ENCODE peak calls at places on chromosomes 12 and 14, in seven cellular contexts. One of them, this sample, is unnamed.

GRCh38 chr12:57850924-57851323 is 4.4 kb upstream of the CTDSP2 start:
- DNase-seq in IMR-90: no peak
- DNase-seq in H1: no peak
- DNase-seq in trophoblast cell: no peak
- DNase-seq in mesendoderm: no peak
- DNase-seq in mesenchymal stem cell: no peak
- DNase-seq in H9: peak
- DNase-seq in this sample: no peak

GRCh38 chr14:33134975-33135374 is 196.3 kb downstream of the NPAS3 start:
- DNase-seq in trophoblast cell: no peak
- DNase-seq in IMR-90: no peak
- DNase-seq in H1: no peak
- DNase-seq in H9: no peak
- DNase-seq in mesendoderm: no peak
- DNase-seq in mesenchymal stem cell: no peak
- DNase-seq in this sample: no peak

GRCh38 chr12:51171884-51172514 is 936 bp downstream of the TFCP2 start:
- DNase-seq in trophoblast cell: peak
- DNase-seq in H1: no peak
- DNase-seq in IMR-90: peak
- DNase-seq in mesenchymal stem cell: peak
- DNase-seq in H9: peak
- DNase-seq in mesendoderm: peak
- DNase-seq in this sample: no peak

GRCh38 chr12:102249073-102249854 is 51.6 kb upstream of the PMCH start:
- DNase-seq in IMR-90: peak
- DNase-seq in mesenchymal stem cell: no peak
- DNase-seq in H1: no peak
- DNase-seq in trophoblast cell: no peak
- DNase-seq in mesendoderm: no peak
- DNase-seq in H9: no peak
- DNase-seq in this sample: no peak

GRCh38 chr12:7970475-7971252 is 34.7 kb upstream of the SLC2A3 start:
- DNase-seq in mesenchymal stem cell: peak
- DNase-seq in H1: peak
- DNase-seq in trophoblast cell: peak
- DNase-seq in IMR-90: peak
- DNase-seq in H9: peak
- DNase-seq in mesendoderm: peak
- DNase-seq in this sample: peak

GRCh38 chr12:132600048-132601032 is 10.0 kb downstream of the LRCOL1 start:
- DNase-seq in H1: peak
- DNase-seq in mesendoderm: peak
- DNase-seq in IMR-90: peak
- DNase-seq in mesenchymal stem cell: peak
- DNase-seq in trophoblast cell: peak
- DNase-seq in H9: peak
- DNase-seq in this sample: no peak

GRCh38 chr14:26191123-26191522 is 406.7 kb downstream of the NOVA1 start:
- DNase-seq in IMR-90: no peak
- DNase-seq in mesenchymal stem cell: peak
- DNase-seq in mesendoderm: peak
- DNase-seq in H1: no peak
- DNase-seq in H9: no peak
- DNase-seq in trophoblast cell: no peak
- DNase-seq in this sample: no peak

GRCh38 chr12:25276199-25276937 is 25.6 kb upstream of the KRAS start:
- DNase-seq in trophoblast cell: peak
- DNase-seq in mesendoderm: no peak
- DNase-seq in IMR-90: peak
- DNase-seq in H1: no peak
- DNase-seq in mesenchymal stem cell: peak
- DNase-seq in H9: no peak
- DNase-seq in this sample: no peak

GRCh38 chr14:73757381-73757780 is 43.2 kb upstream of the PNMA1 start:
- DNase-seq in IMR-90: no peak
- DNase-seq in mesendoderm: no peak
- DNase-seq in H9: no peak
- DNase-seq in H1: no peak
- DNase-seq in mesenchymal stem cell: no peak
- DNase-seq in trophoblast cell: no peak
- DNase-seq in this sample: no peak

GRCh38 chr14:38629412-38629811 is 373.5 kb upstream of the CLEC14A start:
- DNase-seq in trophoblast cell: no peak
- DNase-seq in mesendoderm: peak
- DNase-seq in H9: peak
- DNase-seq in mesenchymal stem cell: no peak
- DNase-seq in H1: no peak
- DNase-seq in IMR-90: no peak
- DNase-seq in this sample: no peak

GRCh38 chr12:40917561-40917960 is 225.3 kb downstream of the CNTN1 start:
- DNase-seq in IMR-90: no peak
- DNase-seq in trophoblast cell: no peak
- DNase-seq in mesendoderm: no peak
- DNase-seq in H9: no peak
- DNase-seq in H1: no peak
- DNase-seq in mesenchymal stem cell: no peak
- DNase-seq in this sample: no peak

GRCh38 chr12:74415633-74416032 is 122.0 kb upstream of the ATXN7L3B start:
- DNase-seq in IMR-90: peak
- DNase-seq in H9: no peak
- DNase-seq in mesendoderm: peak
- DNase-seq in H1: no peak
- DNase-seq in trophoblast cell: peak
- DNase-seq in mesenchymal stem cell: peak
- DNase-seq in this sample: peak

GRCh38 chr12:69331846-69332684 is 16.1 kb upstream of the LYZ start:
- DNase-seq in trophoblast cell: no peak
- DNase-seq in H1: no peak
- DNase-seq in IMR-90: no peak
- DNase-seq in H9: no peak
- DNase-seq in mesendoderm: peak
- DNase-seq in mesenchymal stem cell: no peak
- DNase-seq in this sample: no peak
- H3K23ac ChIP-seq in trophoblast cell: no peak
- H3K23ac ChIP-seq in H1: no peak
- H3K23ac ChIP-seq in IMR-90: no peak
- H3K23ac ChIP-seq in H9: no peak
- H3K23ac ChIP-seq in mesendoderm: no peak
- H3K23ac ChIP-seq in mesenchymal stem cell: no peak
- H3K23ac ChIP-seq in this sample: no peak

DNA sequence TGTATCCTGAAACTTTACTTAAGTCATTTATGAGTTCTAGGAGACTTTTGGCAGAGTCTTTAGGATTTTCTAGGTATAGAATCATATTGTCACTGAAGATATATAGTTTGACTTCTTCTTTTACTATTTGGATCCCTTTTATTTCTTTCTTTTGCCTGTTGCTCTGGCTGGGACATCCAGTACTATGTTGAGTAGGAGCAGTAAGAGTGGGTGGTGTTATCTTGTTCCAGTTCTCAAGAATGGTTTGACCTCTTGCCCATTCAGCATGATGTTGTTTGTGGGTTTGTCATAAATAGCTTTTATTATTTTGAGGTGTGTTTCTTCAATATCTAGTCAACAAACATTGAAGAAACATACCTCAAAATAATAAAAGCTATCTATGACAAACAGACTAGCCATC is 35.0 kb downstream of the LIN7A start:
- DNase-seq in mesenchymal stem cell: no peak
- DNase-seq in H9: no peak
- DNase-seq in IMR-90: no peak
- DNase-seq in mesendoderm: no peak
- DNase-seq in H1: no peak
- DNase-seq in trophoblast cell: no peak
- DNase-seq in this sample: no peak
- H3K23ac ChIP-seq in mesenchymal stem cell: no peak
- H3K23ac ChIP-seq in H9: no peak
- H3K23ac ChIP-seq in IMR-90: no peak
- H3K23ac ChIP-seq in mesendoderm: no peak
- H3K23ac ChIP-seq in H1: no peak
- H3K23ac ChIP-seq in trophoblast cell: no peak
- H3K23ac ChIP-seq in this sample: no peak

DNA sequence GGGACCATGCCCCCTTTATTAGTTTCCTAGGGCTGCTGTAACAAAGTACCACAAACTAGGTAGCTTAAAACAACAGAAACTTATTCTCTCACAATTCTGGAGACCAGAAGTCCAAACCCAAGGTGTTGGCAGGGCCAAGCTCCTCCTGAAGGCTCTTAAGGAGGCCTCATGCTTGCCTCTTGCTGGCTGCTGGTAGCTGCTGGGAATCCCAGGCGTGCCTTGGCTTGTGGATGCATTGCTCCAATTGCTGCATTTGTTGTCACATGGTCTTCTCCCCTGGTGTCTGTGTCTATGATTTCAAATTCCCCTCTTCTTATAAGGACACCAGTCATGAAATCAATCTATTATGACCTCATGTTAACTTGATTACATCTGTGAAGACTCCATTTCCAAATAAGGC is 11.2 kb downstream of the SLC17A8 start:
- DNase-seq in H1: no peak
- DNase-seq in mesenchymal stem cell: no peak
- DNase-seq in H9: no peak
- DNase-seq in IMR-90: no peak
- DNase-seq in trophoblast cell: peak
- DNase-seq in mesendoderm: no peak
- DNase-seq in this sample: no peak
- H3K23ac ChIP-seq in H1: no peak
- H3K23ac ChIP-seq in mesenchymal stem cell: no peak
- H3K23ac ChIP-seq in H9: no peak
- H3K23ac ChIP-seq in IMR-90: no peak
- H3K23ac ChIP-seq in trophoblast cell: no peak
- H3K23ac ChIP-seq in mesendoderm: no peak
- H3K23ac ChIP-seq in this sample: no peak

GRCh38 chr12:28650906-28651305 is 460.6 kb downstream of the CCDC91 start:
- DNase-seq in trophoblast cell: no peak
- DNase-seq in H1: no peak
- DNase-seq in mesenchymal stem cell: no peak
- DNase-seq in mesendoderm: no peak
- DNase-seq in H9: no peak
- DNase-seq in IMR-90: no peak
- DNase-seq in this sample: no peak

GRCh38 chr12:28645891-28646290 is 455.6 kb downstream of the CCDC91 start:
- DNase-seq in IMR-90: no peak
- DNase-seq in H1: no peak
- DNase-seq in mesendoderm: no peak
- DNase-seq in H9: no peak
- DNase-seq in trophoblast cell: no peak
- DNase-seq in mesenchymal stem cell: no peak
- DNase-seq in this sample: no peak

GRCh38 chr12:28640519-28640918 is 450.3 kb downstream of the CCDC91 start:
- DNase-seq in H9: no peak
- DNase-seq in IMR-90: no peak
- DNase-seq in mesenchymal stem cell: no peak
- DNase-seq in trophoblast cell: no peak
- DNase-seq in H1: no peak
- DNase-seq in mesendoderm: no peak
- DNase-seq in this sample: no peak

GRCh38 chr12:28645436-28645835 is 455.2 kb downstream of the CCDC91 start:
- DNase-seq in mesenchymal stem cell: no peak
- DNase-seq in mesendoderm: no peak
- DNase-seq in H9: no peak
- DNase-seq in IMR-90: no peak
- DNase-seq in H1: no peak
- DNase-seq in trophoblast cell: no peak
- DNase-seq in this sample: no peak
- H3K23ac ChIP-seq in mesenchymal stem cell: no peak
- H3K23ac ChIP-seq in mesendoderm: no peak
- H3K23ac ChIP-seq in H9: no peak
- H3K23ac ChIP-seq in IMR-90: no peak
- H3K23ac ChIP-seq in H1: no peak
- H3K23ac ChIP-seq in trophoblast cell: no peak
- H3K23ac ChIP-seq in this sample: no peak

DNA sequence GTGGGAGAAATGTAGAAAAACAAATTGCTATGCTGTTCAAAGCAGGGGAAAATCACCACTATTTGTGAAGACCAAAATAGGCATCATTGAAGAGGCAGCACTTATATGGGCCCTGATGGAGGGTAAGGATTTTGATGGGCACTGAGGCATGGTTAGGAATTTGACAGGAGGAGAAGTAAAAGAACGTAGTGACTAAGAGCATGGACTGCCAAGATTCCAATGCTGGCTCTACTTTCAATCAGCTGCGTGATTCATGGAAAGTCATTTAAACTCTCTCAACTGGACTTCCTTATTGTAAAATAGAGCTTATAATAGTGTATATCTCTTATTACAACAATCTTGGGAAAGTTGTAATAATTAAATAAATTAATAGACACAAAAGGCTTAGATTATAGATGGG is 267.7 kb upstream of the G2E3 start:
- DNase-seq in trophoblast cell: peak
- DNase-seq in H1: no peak
- DNase-seq in H9: no peak
- DNase-seq in mesenchymal stem cell: no peak
- DNase-seq in mesendoderm: no peak
- DNase-seq in IMR-90: peak
- DNase-seq in this sample: no peak
- H3K23ac ChIP-seq in trophoblast cell: no peak
- H3K23ac ChIP-seq in H1: no peak
- H3K23ac ChIP-seq in H9: no peak
- H3K23ac ChIP-seq in mesenchymal stem cell: no peak
- H3K23ac ChIP-seq in mesendoderm: no peak
- H3K23ac ChIP-seq in IMR-90: no peak
- H3K23ac ChIP-seq in this sample: no peak

DNA sequence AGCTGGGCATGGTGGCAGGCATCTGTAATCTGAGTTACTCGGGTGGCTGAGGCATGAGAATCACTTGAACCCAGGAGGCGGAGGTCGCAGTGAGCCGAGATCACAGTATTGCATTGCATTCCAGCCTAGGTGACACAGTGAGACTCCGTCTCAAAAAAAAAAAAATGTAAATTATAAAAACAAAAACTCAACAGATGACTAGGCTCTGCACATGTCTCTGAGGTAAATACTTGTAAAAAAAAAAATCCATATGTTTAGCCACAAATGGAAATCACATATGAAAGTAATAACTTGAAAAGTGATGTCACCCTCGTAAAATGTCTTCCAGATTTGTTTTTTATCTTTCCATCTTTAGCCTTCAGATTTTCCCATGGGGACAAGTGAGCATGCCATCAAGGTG is 85.0 kb downstream of the KICS2 start:
- DNase-seq in IMR-90: peak
- DNase-seq in mesenchymal stem cell: no peak
- DNase-seq in trophoblast cell: no peak
- DNase-seq in mesendoderm: no peak
- DNase-seq in H9: no peak
- DNase-seq in H1: no peak
- DNase-seq in this sample: no peak
- H3K23ac ChIP-seq in IMR-90: no peak
- H3K23ac ChIP-seq in mesenchymal stem cell: no peak
- H3K23ac ChIP-seq in trophoblast cell: no peak
- H3K23ac ChIP-seq in mesendoderm: no peak
- H3K23ac ChIP-seq in H9: no peak
- H3K23ac ChIP-seq in H1: no peak
- H3K23ac ChIP-seq in this sample: no peak

GRCh38 chr12:58919271-58920101 is 818 bp downstream of the LRIG3 start:
- DNase-seq in H1: no peak
- DNase-seq in mesendoderm: peak
- DNase-seq in trophoblast cell: no peak
- DNase-seq in H9: peak
- DNase-seq in mesenchymal stem cell: peak
- DNase-seq in IMR-90: peak
- DNase-seq in this sample: peak
- H3K23ac ChIP-seq in H1: no peak
- H3K23ac ChIP-seq in mesendoderm: peak
- H3K23ac ChIP-seq in trophoblast cell: no peak
- H3K23ac ChIP-seq in H9: no peak
- H3K23ac ChIP-seq in mesenchymal stem cell: peak
- H3K23ac ChIP-seq in IMR-90: peak
- H3K23ac ChIP-seq in this sample: peak

This sample was measured in neuronal stem cell.